ENCODE peak calls at places on chromosomes 4 and X, in eight cellular contexts. F, A, B, J, R, O, Z and T are unnamed samples.

GRCh38 chrX:30674799-30675198 is 21.6 kb downstream of the GK start:
- DNase-seq in F (no peak), A (no peak), B (no peak), J (no peak), R (no peak), O (no peak), Z (no peak), T (no peak)

GRCh38 chrX:41733939-41734338 is 10.0 kb downstream of the GPR82 start:
- DNase-seq in F (no peak), A (no peak), B (no peak), J (no peak), R (no peak), O (no peak), Z (no peak), T (peak; percentile 27)

GRCh38 chr4:80197132-80197573 is at the start of gene PRDM8:
- DNase-seq in F (peak; percentile 79), A (peak; percentile 63), B (no peak), J (no peak), R (no peak), O (peak; percentile 66), Z (no peak), T (peak; percentile 32)

GRCh38 chr4:55733874-55734437 is 85.6 kb upstream of the EXOC1L start:
- DNase-seq in F (peak; percentile 71), A (no peak), B (peak; percentile 66), J (peak; percentile 96), R (no peak), O (peak; percentile 33), Z (no peak), T (no peak)

GRCh38 chr4:99059550-99059949 is 29.0 kb downstream of the ADH5 start:
- DNase-seq in F (no peak), A (no peak), B (no peak), J (no peak), R (no peak), O (no peak), Z (no peak), T (no peak)

GRCh38 chrX:111098874-111099273 is 2.9 kb downstream of the PAK3 start:
- DNase-seq in F (no peak), A (peak; percentile 14), B (peak; percentile 70), J (no peak), R (peak; percentile 11), O (no peak), Z (no peak), T (peak; percentile 29)

GRCh38 chrX:10444204-10444603 is 176.2 kb downstream of the MID1 start:
- DNase-seq in F (peak; percentile 39), A (no peak), B (no peak), J (no peak), R (no peak), O (no peak), Z (no peak), T (no peak)

GRCh38 chr4:72997409-72997808 is 72.1 kb downstream of the COX18 start:
- DNase-seq in F (peak; percentile 73), A (no peak), B (no peak), J (peak; percentile 31), R (no peak), O (no peak), Z (no peak), T (no peak)

GRCh38 chr4:119209077-119209476 is 3.4 kb upstream of the USP53 start:
- DNase-seq in F (peak; percentile 93), A (no peak), B (peak; percentile 83), J (peak; percentile 87), R (no peak), O (no peak), Z (peak; percentile 81), T (no peak)

GRCh38 chr4:81565137-81565870 is 93.6 kb upstream of the RASGEF1B start:
- DNase-seq in F (no peak), A (peak; percentile 86), B (no peak), J (no peak), R (no peak), O (peak; percentile 19), Z (no peak), T (no peak)

GRCh38 chr4:40613456-40613855 is 16.2 kb downstream of the RBM47 start:
- DNase-seq in F (no peak), A (no peak), B (no peak), J (no peak), R (no peak), O (no peak), Z (no peak), T (no peak)

GRCh38 chr4:138344064-138344463 is 101.9 kb upstream of the SLC7A11 start:
- DNase-seq in F (no peak), A (no peak), B (no peak), J (no peak), R (no peak), O (no peak), Z (no peak), T (no peak)

GRCh38 chr4:52748432-52748831 is 2.8 kb downstream of the ERVMER34-1 start:
- DNase-seq in F (no peak), A (no peak), B (no peak), J (no peak), R (no peak), O (no peak), Z (no peak), T (no peak)